ENCODE peak calls at places on chromosomes 5 and 9, in six cellular contexts. I is fibroblast of pulmonary artery, G is left cardiac atrium, K is amygdala, X is GM13976, C is ovary. W is an unnamed sample.

GRCh38 chr5:174287761-174288160 is 242.3 kb downstream of the NSG2 start:
- DNase-seq in X (no peak), K (no peak), I (no peak), G (no peak), C (no peak), W (no peak)

GRCh38 chr9:136721339-136722092 is 9.1 kb downstream of the DIPK1B start:
- DNase-seq in G (peak), I (peak), X (no peak), C (no peak), K (no peak), W (peak)

GRCh38 chr5:74341221-74341620 is 299.3 kb downstream of the ENC1 start:
- DNase-seq in K (no peak), C (no peak), I (no peak), X (no peak), G (no peak), W (no peak)

GRCh38 chr5:107199756-107200155 is 471.0 kb downstream of the EFNA5 start:
- DNase-seq in G (no peak), C (no peak), I (no peak), K (no peak), X (no peak), W (no peak)

GRCh38 chr5:949275-949543 is 56.5 kb downstream of the TRIP13 start:
- DNase-seq in I (no peak), X (no peak), K (no peak), G (no peak), C (no peak), W (no peak)

GRCh38 chr5:179758905-179759304 is 26.3 kb downstream of the MAML1 start:
- DNase-seq in G (no peak), K (no peak), C (no peak), X (no peak), I (no peak), W (no peak)

GRCh38 chr9:125699870-125700269 is 7.1 kb downstream of the MAPKAP1 start:
- DNase-seq in I (no peak), X (no peak), K (no peak), G (no peak), C (no peak), W (no peak)

GRCh38 chr5:71932649-71933338 is 174.5 kb upstream of the MAP1B start:
- DNase-seq in X (no peak), G (peak), I (peak), K (no peak), C (peak), W (no peak)

GRCh38 chr5:115992848-115993350 is 30.6 kb downstream of the LVRN start:
- DNase-seq in I (no peak), G (no peak), K (no peak), C (no peak), X (no peak), W (no peak)

GRCh38 chr9:87112656-87113055 is 165.3 kb upstream of the GAS1 start:
- DNase-seq in I (peak), G (no peak), C (no peak), X (no peak), K (no peak), W (no peak)

GRCh38 chr5:121949885-121950284 is 11.9 kb upstream of the SRFBP1 start:
- DNase-seq in C (no peak), I (peak), G (no peak), X (no peak), K (no peak), W (peak)

GRCh38 chr5:133962131-133962530 is 6.3 kb downstream of the C5orf15 start:
- DNase-seq in I (no peak), G (no peak), K (no peak), X (no peak), C (no peak), W (no peak)

GRCh38 chr5:62093981-62094380 is 212.0 kb upstream of the KIF2A start:
- DNase-seq in K (no peak), G (peak), X (no peak), C (no peak), I (peak), W (peak)

GRCh38 chr5:98965226-98965625 is 36.4 kb upstream of the CHD1 start:
- DNase-seq in I (no peak), C (no peak), X (no peak), G (no peak), K (no peak), W (no peak)

GRCh38 chr5:50655810-50656205 is 10.6 kb upstream of the PARP8 start:
- DNase-seq in C (no peak), X (no peak), I (no peak), K (no peak), G (no peak), W (no peak)

GRCh38 chr5:142246-142810 is 49.0 kb upstream of the LRRC14B start:
- DNase-seq in C (no peak), G (no peak), K (no peak), X (no peak), I (no peak), W (no peak)

GRCh38 chr9:38226491-38226951 is 157.5 kb upstream of the SHB start:
- DNase-seq in X (no peak), C (no peak), K (no peak), I (peak), G (no peak), W (no peak)

GRCh38 chr5:130871346-130872086 is 293.5 kb downstream of the HINT1 start:
- DNase-seq in C (no peak), G (peak), I (peak), K (no peak), X (peak), W (no peak)

GRCh38 chr5:15007549-15008142 is 136.1 kb upstream of the ANKH start:
- DNase-seq in C (no peak), G (no peak), I (no peak), X (no peak), K (no peak), W (no peak)

GRCh38 chr9:136081113-136081825 is 13.8 kb downstream of the NACC2 start:
- DNase-seq in I (no peak), X (no peak), G (no peak), K (no peak), C (no peak), W (no peak)

GRCh38 chr9:120755827-120756434 is 37.3 kb downstream of the FBXW2 start:
- DNase-seq in G (peak), X (peak), K (no peak), C (no peak), I (peak), W (peak)

GRCh38 chr5:10317825-10318682 is 10.4 kb upstream of the CMBL start:
- DNase-seq in C (no peak), I (no peak), G (no peak), K (no peak), X (no peak), W (no peak)

GRCh38 chr5:35717718-35718117 is 100.1 kb downstream of the SPEF2 start:
- DNase-seq in I (no peak), C (no peak), G (no peak), K (no peak), X (no peak), W (no peak)

GRCh38 chr9:131739988-131740648 is at the start of gene RAPGEF1:
- DNase-seq in I (peak), C (peak), G (peak), K (no peak), X (peak), W (peak)

GRCh38 chr5:53023969-53024368 is 34.8 kb downstream of the ITGA2 start:
- DNase-seq in G (no peak), C (no peak), I (peak), K (no peak), X (peak), W (no peak)

GRCh38 chr9:107345327-107345726 is 62.2 kb downstream of the RAD23B start:
- DNase-seq in C (no peak), X (no peak), G (peak), K (no peak), I (peak), W (no peak)

GRCh38 chr5:68231414-68232076 is 16.0 kb downstream of the PIK3R1 start:
- DNase-seq in G (no peak), I (no peak), K (no peak), C (no peak), X (no peak), W (no peak)

W was measured in frontal cortex.